ENCODE peak calls at places on chromosome 19, in six cellular contexts. K is left ventricle myocardium inferior; W is Caco-2; I is cardiac fibroblast; G is hypothalamus; B is activated CD8-positive, alpha-beta memory T cell treated with anti-CD3 and anti-CD28 coated beads for 1 hour. Y is an unnamed sample.

GRCh38 chr19:14450168-14450874 is 17.2 kb downstream of the PKN1 start:
- DNase-seq in K (no peak), W (peak; percentile 71), I (peak; percentile 28), G (no peak), B (no peak), Y (peak; percentile 39)

GRCh38 chr19:339262-339887 is 5.2 kb downstream of the MIER2 start:
- DNase-seq in K (no peak), W (no peak), I (no peak), G (no peak), B (no peak), Y (peak; percentile 47)

GRCh38 chr19:44109458-44109857 is 3.7 kb upstream of the ZNF225 start:
- DNase-seq in K (no peak), W (no peak), I (no peak), G (no peak), B (no peak), Y (no peak)

GRCh38 chr19:18253716-18254115 is 20.5 kb downstream of the IQCN start:
- DNase-seq in K (no peak), W (no peak), I (no peak), G (no peak), B (no peak), Y (no peak)

GRCh38 chr19:34998777-34999497 is 1.2 kb upstream of the GRAMD1A start:
- DNase-seq in K (no peak), W (no peak), I (no peak), G (no peak), B (no peak), Y (no peak)

GRCh38 chr19:18832331-18833140 is 777 bp downstream of the UPF1 start:
- DNase-seq in K (no peak), W (peak; percentile 68), I (peak; percentile 30), G (no peak), B (no peak), Y (peak; percentile 29)

GRCh38 chr19:39264306-39265290 is 3.6 kb upstream of the IFNL2 start:
- DNase-seq in K (no peak), W (no peak), I (peak; percentile 8), G (no peak), B (no peak), Y (no peak)

GRCh38 chr19:45881082-45881908 is 4.6 kb downstream of the IRF2BP1 start:
- DNase-seq in K (no peak), W (no peak), I (no peak), G (no peak), B (no peak), Y (no peak)

GRCh38 chr19:54459282-54460229 is 4.0 kb downstream of the LENG9 start:
- DNase-seq in K (no peak), W (no peak), I (no peak), G (no peak), B (no peak), Y (no peak)

GRCh38 chr19:44948763-44949374 is 3.0 kb downstream of the APOC2 start:
- DNase-seq in K (no peak), W (no peak), I (no peak), G (no peak), B (no peak), Y (no peak)

GRCh38 chr19:4730740-4731171 is 7.1 kb upstream of the DPP9 start:
- DNase-seq in K (no peak), W (peak; percentile 65), I (peak; percentile 23), G (no peak), B (peak; percentile 49), Y (no peak)

GRCh38 chr19:47134533-47134932 is 3.9 kb downstream of the SAE1 start:
- DNase-seq in K (no peak), W (peak; percentile 63), I (no peak), G (no peak), B (no peak), Y (no peak)

GRCh38 chr19:6273701-6274601 is 5.8 kb downstream of the MLLT1 start:
- DNase-seq in K (peak; percentile 84), W (no peak), I (peak; percentile 93), G (no peak), B (no peak), Y (peak; percentile 97)

GRCh38 chr19:31350693-31351211 is 1.5 kb upstream of the TSHZ3 start:
- DNase-seq in K (peak; percentile 68), W (peak; percentile 41), I (peak; percentile 68), G (no peak), B (no peak), Y (peak; percentile 62)

GRCh38 chr19:48342841-48343540 is 17.6 kb downstream of the EMP3 start:
- DNase-seq in K (no peak), W (no peak), I (no peak), G (no peak), B (no peak), Y (peak; percentile 66)

GRCh38 chr19:15282311-15282705 is 50.0 kb downstream of the BRD4 start:
- DNase-seq in K (no peak), W (no peak), I (no peak), G (no peak), B (no peak), Y (no peak)

GRCh38 chr19:35592226-35592625 is 6.3 kb downstream of the PMIS2 start:
- DNase-seq in K (no peak), W (peak; percentile 32), I (peak; percentile 70), G (no peak), B (no peak), Y (peak; percentile 9)

GRCh38 chr19:39001016-39001415 is 25.5 kb upstream of the FBXO17 start:
- DNase-seq in K (no peak), W (no peak), I (peak; percentile 27), G (no peak), B (no peak), Y (no peak)

GRCh38 chr19:58582985-58583384 is 9.8 kb upstream of the MZF1 start:
- DNase-seq in K (no peak), W (no peak), I (no peak), G (no peak), B (no peak), Y (no peak)

GRCh38 chr19:50537769-50538230 is 24.1 kb upstream of the ASPDH start:
- DNase-seq in K (peak; percentile 79), W (peak; percentile 88), I (peak; percentile 85), G (peak; percentile 74), B (peak; percentile 50), Y (peak; percentile 74)

GRCh38 chr19:33552191-33552927 is 30.8 kb upstream of the PEPD start:
- DNase-seq in K (no peak), W (no peak), I (no peak), G (no peak), B (no peak), Y (no peak)

GRCh38 chr19:39671739-39672363 is 16.1 kb downstream of the LGALS16 start:
- DNase-seq in K (no peak), W (peak; percentile 66), I (peak; percentile 57), G (no peak), B (no peak), Y (peak; percentile 56)

GRCh38 chr19:8357007-8357521 is 6.9 kb upstream of the ANGPTL4 start:
- DNase-seq in K (no peak), W (peak; percentile 43), I (peak; percentile 53), G (no peak), B (no peak), Y (peak; percentile 49)

GRCh38 chr19:30406220-30406944 is 34.2 kb downstream of the ZNF536 start:
- DNase-seq in K (peak; percentile 28), W (peak; percentile 38), I (no peak), G (peak; percentile 50), B (no peak), Y (peak; percentile 36)

GRCh38 chr19:14015454-14016035 is 9.4 kb upstream of the RFX1 start:
- DNase-seq in K (no peak), W (no peak), I (no peak), G (no peak), B (no peak), Y (no peak)